ENCODE peak calls at places on chromosomes 2 and 18, in nine cellular contexts. Z is NCI-H1092 treated with DMSO at 0.1 percent for 48 hours, O is T-helper 17 cell, T is mesenteric fat pad, U is skeletal muscle cell, B is NCI-H2081, A is nephron progenitor cell, N is ascending aorta, L is GM20000. G is an unnamed sample.
A peak's percentile ranks its signal among the peaks of the same experiment; 100 is the strongest.

GRCh38 chr2:73075477-73076373 is 4.2 kb upstream of the SFXN5 start:
- DNase-seq in Z (no peak), O (no peak), T (no peak), U (no peak), B (no peak), A (no peak), N (no peak), L (no peak), G (peak; percentile 96)

GRCh38 chr2:152298754-152299153 is 36.2 kb upstream of the FMNL2 start:
- DNase-seq in Z (no peak), O (no peak), T (no peak), U (no peak), B (peak; percentile 6), A (no peak), N (no peak), L (no peak), G (no peak)

GRCh38 chr18:41905786-41906527 is 49.1 kb upstream of the PIK3C3 start:
- DNase-seq in Z (no peak), O (no peak), T (no peak), U (no peak), B (no peak), A (no peak), N (no peak), L (no peak), G (no peak)

GRCh38 chr2:234444888-234445287 is 52.0 kb downstream of the ARL4C start:
- DNase-seq in Z (no peak), O (peak; percentile 50), T (no peak), U (peak; percentile 55), B (no peak), A (no peak), N (no peak), L (peak; percentile 26), G (no peak)

GRCh38 chr18:8623549-8624106 is 14.4 kb downstream of the RAB12 start:
- DNase-seq in Z (no peak), O (no peak), T (peak; percentile 74), U (no peak), B (peak; percentile 30), A (no peak), N (no peak), L (no peak), G (no peak)

GRCh38 chr18:46061796-46062195 is 10.3 kb downstream of the PSTPIP2 start:
- DNase-seq in Z (no peak), O (no peak), T (no peak), U (no peak), B (no peak), A (no peak), N (no peak), L (no peak), G (no peak)

GRCh38 chr2:48070415-48070814 is 164.1 kb upstream of the FBXO11 start:
- DNase-seq in Z (no peak), O (no peak), T (no peak), U (no peak), B (no peak), A (no peak), N (no peak), L (no peak), G (peak; percentile 15)

GRCh38 chr2:179165356-179166000 is 99.2 kb downstream of the SESTD1 start:
- DNase-seq in Z (no peak), O (no peak), T (no peak), U (no peak), B (no peak), A (no peak), N (no peak), L (no peak), G (no peak)

GRCh38 chr2:161946489-161947107 is 127.4 kb downstream of the DPP4 start:
- DNase-seq in Z (peak; percentile 40), O (no peak), T (no peak), U (no peak), B (peak; percentile 58), A (peak; percentile 4), N (no peak), L (no peak), G (peak; percentile 30)